ENCODE peak calls at places on chromosomes 11 and 22, in five cellular contexts. S, I, E, Q and O are unnamed samples.
A peak's percentile ranks its signal among the peaks of the same experiment; 100 is the strongest.

GRCh38 chr11:67606150-67606476 is 623 bp upstream of the NDUFV1 start:
- DNase-seq in S (no peak), I (no peak), E (no peak), Q (no peak), O (no peak)

GRCh38 chr11:103988595-103988969 is 47.9 kb upstream of the DDI1 start:
- DNase-seq in S (no peak), I (no peak), E (no peak), Q (no peak), O (no peak)

GRCh38 chr11:121451178-121451981 is 734 bp upstream of the SORL1 start:
- DNase-seq in S (no peak), I (no peak), E (no peak), Q (peak; percentile 22), O (no peak)

GRCh38 chr11:65355776-65356393 is 1.3 kb downstream of the TIGD3 start:
- DNase-seq in S (no peak), I (peak; percentile 38), E (no peak), Q (no peak), O (no peak)

GRCh38 chr11:66543263-66544107 is 2.4 kb downstream of the ZDHHC24 start:
- DNase-seq in S (peak; percentile 37), I (peak; percentile 28), E (peak; percentile 37), Q (peak; percentile 64), O (no peak)

GRCh38 chr22:45647532-45648225 is 24.0 kb upstream of the ATXN10 start:
- DNase-seq in S (no peak), I (no peak), E (no peak), Q (no peak), O (no peak)

GRCh38 chr11:129720994-129721393 is 94.7 kb upstream of the TMEM45B start:
- DNase-seq in S (no peak), I (no peak), E (no peak), Q (no peak), O (no peak)

GRCh38 chr11:82936261-82936660 is 34.7 kb downstream of the DDIAS start:
- DNase-seq in S (no peak), I (no peak), E (no peak), Q (no peak), O (no peak)

GRCh38 chr11:29527391-29527936 is 489.4 kb downstream of the KCNA4 start:
- DNase-seq in S (no peak), I (no peak), E (no peak), Q (no peak), O (peak; percentile 37)

GRCh38 chr22:39612811-39613548 is 42.4 kb downstream of the CACNA1I start:
- DNase-seq in S (no peak), I (no peak), E (no peak), Q (peak; percentile 21), O (no peak)

GRCh38 chr22:37906364-37907008 is 389 bp downstream of the MICALL1 start:
- DNase-seq in S (no peak), I (peak; percentile 35), E (peak; percentile 36), Q (peak; percentile 49), O (no peak)

GRCh38 chr11:48078661-48079060 is 98.3 kb downstream of the PTPRJ start:
- DNase-seq in S (no peak), I (no peak), E (no peak), Q (no peak), O (no peak)

GRCh38 chr11:107018274-107018901 is at the start of gene GUCY1A2:
- DNase-seq in S (no peak), I (peak; percentile 27), E (no peak), Q (no peak), O (no peak)

GRCh38 chr11:73140213-73141030 is 1.7 kb downstream of the FCHSD2 start:
- DNase-seq in S (no peak), I (peak; percentile 40), E (peak; percentile 7), Q (no peak), O (peak; percentile 26)

GRCh38 chr11:43576834-43577521 is 103.6 kb upstream of the HSD17B12 start:
- DNase-seq in S (no peak), I (peak; percentile 35), E (no peak), Q (no peak), O (peak; percentile 49)

GRCh38 chr11:127816959-127817358 is 770.4 kb downstream of the ETS1 start:
- DNase-seq in S (no peak), I (no peak), E (no peak), Q (no peak), O (no peak)

GRCh38 chr22:30575011-30575671 is 676 bp upstream of the GAL3ST1 start:
- DNase-seq in S (no peak), I (peak; percentile 30), E (no peak), Q (no peak), O (peak; percentile 66)

GRCh38 chr22:27107824-27108223 is 450.4 kb downstream of the MIAT start:
- DNase-seq in S (no peak), I (peak; percentile 53), E (no peak), Q (no peak), O (peak; percentile 95)

GRCh38 chr11:13440100-13440855 is 22.7 kb downstream of the BTBD10 start:
- DNase-seq in S (no peak), I (no peak), E (no peak), Q (no peak), O (peak; percentile 89)

GRCh38 chr11:60345489-60345888 is 18.4 kb downstream of the MS4A6E start:
- DNase-seq in S (no peak), I (no peak), E (peak; percentile 4), Q (no peak), O (peak; percentile 7)

GRCh38 chr11:131666617-131667016 is 296.2 kb downstream of the NTM start:
- DNase-seq in S (no peak), I (no peak), E (no peak), Q (no peak), O (no peak)

GRCh38 chr11:1487091-1487850 is 692 bp upstream of the MOB2 start:
- DNase-seq in S (no peak), I (peak; percentile 11), E (no peak), Q (no peak), O (no peak)

GRCh38 chr22:50612715-50613221 is 12.2 kb downstream of the MAPK8IP2 start:
- DNase-seq in S (no peak), I (no peak), E (no peak), Q (no peak), O (no peak)

GRCh38 chr11:75743711-75744563 is 24.6 kb upstream of the DGAT2 start:
- DNase-seq in S (no peak), I (peak; percentile 29), E (no peak), Q (no peak), O (no peak)

GRCh38 chr22:19991395-19991644 is 25.3 kb downstream of the ARVCF start:
- DNase-seq in S (no peak), I (no peak), E (no peak), Q (no peak), O (no peak)

GRCh38 chr11:123478352-123478986 is 48.4 kb downstream of the GRAMD1B start:
- DNase-seq in S (no peak), I (no peak), E (peak; percentile 4), Q (peak; percentile 21), O (peak; percentile 67)

GRCh38 chr11:58726594-58727414 is 4.9 kb downstream of the GLYAT start:
- DNase-seq in S (no peak), I (no peak), E (no peak), Q (no peak), O (no peak)

GRCh38 chr11:11724994-11725393 is 103.2 kb upstream of the GALNT18 start:
- DNase-seq in S (no peak), I (no peak), E (no peak), Q (no peak), O (no peak)

GRCh38 chr22:17138451-17139042 is 17.4 kb upstream of the TMEM121B start:
- DNase-seq in S (no peak), I (no peak), E (no peak), Q (no peak), O (no peak)

GRCh38 chr11:88246680-88247079 is 71.4 kb upstream of the RAB38 start:
- DNase-seq in S (no peak), I (no peak), E (no peak), Q (no peak), O (peak; percentile 25)